ENCODE peak calls at places on chromosomes 4 and X, in six cellular contexts. One of them, this sample, is unnamed.

GRCh38 chr4:169900241-169900845 is 125.9 kb downstream of the MFAP3L start:
- DNase-seq in Calu3: no peak
- DNase-seq in AG04450: no peak
- DNase-seq in thoracic aorta: no peak
- DNase-seq in B cell: no peak
- DNase-seq in psoas muscle: no peak
- DNase-seq in this sample: no peak

GRCh38 chr4:78645853-78646757 is 94.5 kb downstream of the ANXA3 start:
- DNase-seq in Calu3: no peak
- DNase-seq in AG04450: peak; percentile 85
- DNase-seq in thoracic aorta: peak; percentile 52
- DNase-seq in B cell: no peak
- DNase-seq in psoas muscle: peak; percentile 74
- DNase-seq in this sample: no peak

GRCh38 chrX:10001496-10001895 is 34.3 kb downstream of the CLDN34 start:
- DNase-seq in Calu3: no peak
- DNase-seq in AG04450: no peak
- DNase-seq in thoracic aorta: no peak
- DNase-seq in B cell: no peak
- DNase-seq in psoas muscle: no peak
- DNase-seq in this sample: no peak

GRCh38 chrX:118698516-118699247 is 28.7 kb upstream of the IL13RA1 start:
- DNase-seq in Calu3: no peak
- DNase-seq in AG04450: no peak
- DNase-seq in thoracic aorta: no peak
- DNase-seq in B cell: peak; percentile 40
- DNase-seq in psoas muscle: no peak
- DNase-seq in this sample: no peak

GRCh38 chr4:108072300-108072699 is 82.6 kb downstream of the HADH start:
- DNase-seq in Calu3: peak; percentile 3
- DNase-seq in AG04450: no peak
- DNase-seq in thoracic aorta: no peak
- DNase-seq in B cell: no peak
- DNase-seq in psoas muscle: no peak
- DNase-seq in this sample: no peak

GRCh38 chr4:88878624-88879023 is 178.4 kb downstream of the FAM13A start:
- DNase-seq in Calu3: no peak
- DNase-seq in AG04450: no peak
- DNase-seq in thoracic aorta: no peak
- DNase-seq in B cell: no peak
- DNase-seq in psoas muscle: no peak
- DNase-seq in this sample: no peak

GRCh38 chr4:142035556-142035955 is 399.2 kb downstream of the IL15 start:
- DNase-seq in Calu3: no peak
- DNase-seq in AG04450: no peak
- DNase-seq in thoracic aorta: no peak
- DNase-seq in B cell: no peak
- DNase-seq in psoas muscle: no peak
- DNase-seq in this sample: no peak

GRCh38 chr4:185735887-185736286 is 76.1 kb downstream of the SORBS2 start:
- DNase-seq in Calu3: no peak
- DNase-seq in AG04450: no peak
- DNase-seq in thoracic aorta: no peak
- DNase-seq in B cell: no peak
- DNase-seq in psoas muscle: no peak
- DNase-seq in this sample: no peak

GRCh38 chr4:112296949-112297483 is at the start of gene ALPK1:
- DNase-seq in Calu3: peak; percentile 22
- DNase-seq in AG04450: peak; percentile 80
- DNase-seq in thoracic aorta: no peak
- DNase-seq in B cell: no peak
- DNase-seq in psoas muscle: no peak
- DNase-seq in this sample: no peak

GRCh38 chr4:172819353-172819752 is 349.3 kb upstream of the GALNT7 start:
- DNase-seq in Calu3: no peak
- DNase-seq in AG04450: no peak
- DNase-seq in thoracic aorta: no peak
- DNase-seq in B cell: no peak
- DNase-seq in psoas muscle: no peak
- DNase-seq in this sample: no peak

GRCh38 chr4:152591876-152592275 is 56.0 kb upstream of the FBXW7 start:
- DNase-seq in Calu3: no peak
- DNase-seq in AG04450: no peak
- DNase-seq in thoracic aorta: no peak
- DNase-seq in B cell: no peak
- DNase-seq in psoas muscle: no peak
- DNase-seq in this sample: no peak

GRCh38 chr4:141021397-141022194 is 111.7 kb downstream of the RNF150 start:
- DNase-seq in Calu3: no peak
- DNase-seq in AG04450: no peak
- DNase-seq in thoracic aorta: no peak
- DNase-seq in B cell: no peak
- DNase-seq in psoas muscle: no peak
- DNase-seq in this sample: no peak

GRCh38 chr4:171599628-171600027 is 213.6 kb upstream of the GALNTL6 start:
- DNase-seq in Calu3: no peak
- DNase-seq in AG04450: no peak
- DNase-seq in thoracic aorta: no peak
- DNase-seq in B cell: no peak
- DNase-seq in psoas muscle: no peak
- DNase-seq in this sample: no peak

GRCh38 chr4:151674804-151675290 is 86.0 kb downstream of the GATB start:
- DNase-seq in Calu3: no peak
- DNase-seq in AG04450: no peak
- DNase-seq in thoracic aorta: no peak
- DNase-seq in B cell: no peak
- DNase-seq in psoas muscle: no peak
- DNase-seq in this sample: peak; percentile 17

GRCh38 chr4:10666616-10667015 is 18.0 kb downstream of the CLNK start:
- DNase-seq in Calu3: no peak
- DNase-seq in AG04450: no peak
- DNase-seq in thoracic aorta: no peak
- DNase-seq in B cell: no peak
- DNase-seq in psoas muscle: no peak
- DNase-seq in this sample: no peak

GRCh38 chr4:149605601-149606378 is 209.9 kb downstream of the IQCM start:
- DNase-seq in Calu3: no peak
- DNase-seq in AG04450: peak; percentile 6
- DNase-seq in thoracic aorta: no peak
- DNase-seq in B cell: no peak
- DNase-seq in psoas muscle: no peak
- DNase-seq in this sample: no peak

GRCh38 chr4:42428036-42428435 is 30.7 kb downstream of the SHISA3 start:
- DNase-seq in Calu3: no peak
- DNase-seq in AG04450: no peak
- DNase-seq in thoracic aorta: no peak
- DNase-seq in B cell: no peak
- DNase-seq in psoas muscle: no peak
- DNase-seq in this sample: no peak

GRCh38 chr4:22063613-22064012 is 115.0 kb upstream of the KCNIP4 start:
- DNase-seq in Calu3: no peak
- DNase-seq in AG04450: no peak
- DNase-seq in thoracic aorta: no peak
- DNase-seq in B cell: no peak
- DNase-seq in psoas muscle: no peak
- DNase-seq in this sample: no peak

GRCh38 chr4:17811078-17811603 is 362 bp downstream of the NCAPG start:
- DNase-seq in Calu3: no peak
- DNase-seq in AG04450: no peak
- DNase-seq in thoracic aorta: no peak
- DNase-seq in B cell: no peak
- DNase-seq in psoas muscle: peak; percentile 16
- DNase-seq in this sample: no peak

GRCh38 chrX:13001961-13002671 is 27.2 kb downstream of the TMSB4X start:
- DNase-seq in Calu3: no peak
- DNase-seq in AG04450: no peak
- DNase-seq in thoracic aorta: no peak
- DNase-seq in B cell: no peak
- DNase-seq in psoas muscle: no peak
- DNase-seq in this sample: no peak

GRCh38 chr4:79198886-79199591 is 126.8 kb downstream of the NAA11 start:
- DNase-seq in Calu3: peak; percentile 4
- DNase-seq in AG04450: no peak
- DNase-seq in thoracic aorta: no peak
- DNase-seq in B cell: no peak
- DNase-seq in psoas muscle: no peak
- DNase-seq in this sample: no peak

GRCh38 chr4:3707423-3708102 is 58.6 kb upstream of the ADRA2C start:
- DNase-seq in Calu3: no peak
- DNase-seq in AG04450: no peak
- DNase-seq in thoracic aorta: no peak
- DNase-seq in B cell: no peak
- DNase-seq in psoas muscle: no peak
- DNase-seq in this sample: no peak

DNA sequence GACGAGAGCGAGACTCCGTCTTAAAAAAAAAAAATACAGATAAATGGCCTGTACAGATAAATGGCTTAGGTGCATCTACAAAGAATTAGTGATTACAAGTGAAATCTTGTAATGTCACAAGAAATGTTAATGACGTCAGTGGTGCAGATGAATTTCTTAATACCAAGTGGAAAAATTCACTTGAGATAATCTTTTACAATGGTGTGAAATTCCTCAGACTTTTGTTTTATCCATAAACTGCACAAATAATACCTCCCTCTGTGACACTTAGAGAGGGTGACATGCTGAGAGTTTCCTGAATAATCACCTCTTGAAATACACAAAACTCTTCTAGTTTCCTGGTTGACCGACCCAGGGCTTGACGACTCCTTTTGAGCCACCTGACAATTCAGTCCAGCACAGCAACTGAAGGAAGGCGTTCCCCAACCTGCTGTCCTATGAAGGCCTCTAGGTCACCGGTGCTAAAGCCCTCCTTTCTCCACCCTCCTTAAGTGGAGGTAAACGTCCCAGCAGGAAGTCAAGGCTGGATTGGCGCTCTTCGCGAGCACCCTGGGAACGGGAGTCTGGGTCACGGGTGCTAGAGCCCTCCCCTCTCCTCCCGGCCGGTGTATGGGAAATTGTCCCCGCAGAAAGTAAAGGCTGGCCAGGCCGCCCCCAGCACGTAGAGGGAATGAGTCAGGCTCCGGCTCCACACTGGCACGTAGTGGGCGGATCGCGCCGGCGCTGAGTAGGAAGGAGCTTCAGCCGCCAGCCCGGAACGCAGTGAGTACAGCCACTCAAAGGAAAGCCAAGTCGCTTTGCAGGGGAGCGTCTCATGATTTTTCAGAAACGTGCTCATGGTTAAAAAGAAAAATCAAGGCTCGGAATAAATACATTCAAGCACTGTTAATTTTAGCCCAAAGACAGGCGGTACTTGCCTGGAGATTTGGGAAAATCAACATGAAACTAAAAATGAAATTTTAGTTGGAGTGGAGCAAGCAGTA is at the start of gene TMEM144:
- DNase-seq in Calu3: peak; percentile 87
- DNase-seq in AG04450: peak; percentile 52
- DNase-seq in thoracic aorta: peak; percentile 89
- DNase-seq in B cell: no peak
- DNase-seq in psoas muscle: peak; percentile 90
- DNase-seq in this sample: peak; percentile 59
- TF ChIP-seq CTCF in Calu3: no peak
- TF ChIP-seq CTCF in AG04450: peak; percentile 21
- TF ChIP-seq CTCF in thoracic aorta: peak; percentile 8
- TF ChIP-seq CTCF in B cell: no peak
- TF ChIP-seq CTCF in psoas muscle: no peak
- TF ChIP-seq CTCF in this sample: no peak

DNA sequence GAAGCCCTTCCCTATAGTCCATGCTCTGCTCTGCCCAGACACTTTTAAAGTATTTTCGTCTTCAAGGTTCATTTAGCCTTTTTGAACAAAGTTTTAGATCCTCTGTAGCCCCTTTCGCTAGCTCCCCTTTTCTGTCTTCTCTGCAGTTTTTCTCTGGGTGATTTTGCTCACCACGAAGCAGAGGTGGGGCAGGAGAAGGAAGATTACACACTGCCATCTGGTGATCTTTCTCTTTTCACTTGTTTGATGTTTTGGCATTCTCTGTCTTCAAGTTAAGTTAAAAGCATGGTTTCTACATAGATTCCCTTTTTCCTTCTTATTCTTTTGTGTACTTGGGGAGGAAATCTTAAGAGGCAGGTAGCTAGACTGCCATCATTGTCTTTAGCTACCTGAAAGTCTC is 43.9 kb downstream of the CC2D2A start:
- DNase-seq in Calu3: no peak
- DNase-seq in AG04450: no peak
- DNase-seq in thoracic aorta: no peak
- DNase-seq in B cell: no peak
- DNase-seq in psoas muscle: no peak
- DNase-seq in this sample: no peak
- TF ChIP-seq CTCF in Calu3: no peak
- TF ChIP-seq CTCF in AG04450: peak; percentile 25
- TF ChIP-seq CTCF in thoracic aorta: no peak
- TF ChIP-seq CTCF in B cell: no peak
- TF ChIP-seq CTCF in psoas muscle: no peak
- TF ChIP-seq CTCF in this sample: no peak

DNA sequence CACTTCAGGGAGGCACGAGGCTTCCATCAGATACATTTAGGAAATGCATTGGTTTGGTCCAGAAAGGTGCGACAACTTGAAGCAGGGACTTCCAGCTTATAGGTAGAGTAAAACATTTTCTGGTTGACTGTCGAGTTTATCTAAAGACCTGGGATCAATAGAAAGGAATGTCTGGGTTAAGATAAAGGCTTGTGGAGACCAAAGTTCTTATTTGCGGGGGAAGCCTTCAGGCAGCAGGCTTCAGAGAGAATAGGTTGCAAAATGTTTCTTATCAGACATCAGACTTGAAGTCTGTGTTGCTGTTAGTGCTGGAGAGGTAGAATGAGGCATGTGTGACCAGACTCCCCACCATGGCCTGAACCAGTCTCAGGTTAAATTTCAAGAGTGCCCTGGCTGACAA is 190.3 kb downstream of the TRIML1 start:
- DNase-seq in Calu3: no peak
- DNase-seq in AG04450: no peak
- DNase-seq in thoracic aorta: no peak
- DNase-seq in B cell: no peak
- DNase-seq in psoas muscle: no peak
- DNase-seq in this sample: no peak
- TF ChIP-seq CTCF in Calu3: no peak
- TF ChIP-seq CTCF in AG04450: no peak
- TF ChIP-seq CTCF in thoracic aorta: no peak
- TF ChIP-seq CTCF in B cell: no peak
- TF ChIP-seq CTCF in psoas muscle: no peak
- TF ChIP-seq CTCF in this sample: no peak

GRCh38 chr4:82848706-82849105 is 42.2 kb downstream of the SEC31A start:
- DNase-seq in Calu3: no peak
- DNase-seq in AG04450: no peak
- DNase-seq in thoracic aorta: no peak
- DNase-seq in B cell: no peak
- DNase-seq in psoas muscle: no peak
- DNase-seq in this sample: no peak

GRCh38 chr4:82850684-82851083 is 40.3 kb downstream of the SEC31A start:
- DNase-seq in Calu3: no peak
- DNase-seq in AG04450: no peak
- DNase-seq in thoracic aorta: no peak
- DNase-seq in B cell: no peak
- DNase-seq in psoas muscle: no peak
- DNase-seq in this sample: no peak

GRCh38 chr4:82851902-82852750 is 38.8 kb downstream of the SEC31A start:
- DNase-seq in Calu3: no peak
- DNase-seq in AG04450: no peak
- DNase-seq in thoracic aorta: no peak
- DNase-seq in B cell: no peak
- DNase-seq in psoas muscle: no peak
- DNase-seq in this sample: no peak

GRCh38 chr4:82851318-82851717 is 39.6 kb downstream of the SEC31A start:
- DNase-seq in Calu3: no peak
- DNase-seq in AG04450: no peak
- DNase-seq in thoracic aorta: no peak
- DNase-seq in B cell: no peak
- DNase-seq in psoas muscle: no peak
- DNase-seq in this sample: no peak

GRCh38 chr4:82852751-82853053 is 38.3 kb downstream of the SEC31A start:
- DNase-seq in Calu3: no peak
- DNase-seq in AG04450: no peak
- DNase-seq in thoracic aorta: no peak
- DNase-seq in B cell: no peak
- DNase-seq in psoas muscle: no peak
- DNase-seq in this sample: no peak
- TF ChIP-seq CTCF in Calu3: peak; percentile 8
- TF ChIP-seq CTCF in AG04450: no peak
- TF ChIP-seq CTCF in thoracic aorta: no peak
- TF ChIP-seq CTCF in B cell: no peak
- TF ChIP-seq CTCF in psoas muscle: no peak
- TF ChIP-seq CTCF in this sample: no peak